ENCODE peak calls at places on chromosomes 16 and 17, in five cellular contexts. F is RPMI7951, H is NCI-H345, U is nucleus accumbens, A is EL. Y is an unnamed sample.

GRCh38 chr16:49698416-49698815 is 157.5 kb downstream of the ZNF423 start:
- DNase-seq in A (no peak), H (no peak), U (no peak), F (no peak), Y (no peak)

GRCh38 chr17:4950075-4950756 is 703 bp upstream of the ENO3 start:
- DNase-seq in H (peak), U (no peak), F (no peak), A (no peak), Y (no peak)

GRCh38 chr16:27287887-27288286 is 19.3 kb upstream of the NSMCE1 start:
- DNase-seq in F (no peak), H (no peak), A (no peak), U (no peak), Y (no peak)

GRCh38 chr17:17913695-17914332 is 58.4 kb downstream of the TOM1L2 start:
- DNase-seq in H (peak), U (peak), A (peak), F (peak), Y (peak)

GRCh38 chr17:70405492-70406220 is 236.3 kb downstream of the KCNJ2 start:
- DNase-seq in A (peak), U (no peak), F (peak), H (no peak), Y (peak)

GRCh38 chr17:57574040-57574513 is 171.0 kb downstream of the CCDC182 start:
- DNase-seq in U (peak), H (no peak), A (no peak), F (no peak), Y (no peak)

GRCh38 chr16:10335681-10336080 is 50.2 kb upstream of the ATF7IP2 start:
- DNase-seq in U (no peak), A (no peak), F (no peak), H (no peak), Y (no peak)

GRCh38 chr17:12667299-12667958 is 1.7 kb downstream of the MYOCD start:
- DNase-seq in U (no peak), H (peak), A (peak), F (peak), Y (peak)

GRCh38 chr17:43155666-43156065 is 15.3 kb upstream of the NBR1 start:
- DNase-seq in H (no peak), A (no peak), F (no peak), U (no peak), Y (no peak)

GRCh38 chr16:82655315-82655714 is 28.5 kb downstream of the CDH13 start:
- DNase-seq in U (no peak), H (no peak), F (peak), A (peak), Y (peak)

GRCh38 chr17:10447035-10447931 is 22.1 kb downstream of the MYH4 start:
- DNase-seq in H (no peak), U (no peak), F (no peak), A (no peak), Y (peak)

GRCh38 chr16:75703341-75703740 is 2.1 kb upstream of the DUXB start:
- DNase-seq in U (no peak), H (no peak), A (peak), F (peak), Y (peak)

GRCh38 chr17:32876414-32877163 is at the start of gene MYO1D:
- DNase-seq in F (peak), A (peak), U (no peak), H (peak), Y (peak)

GRCh38 chr16:67537270-67537635 is 8.6 kb downstream of the RIPOR1 start:
- DNase-seq in A (peak), H (peak), F (no peak), U (peak), Y (peak)

GRCh38 chr17:31853911-31854470 is 5.1 kb downstream of the COPRS start:
- DNase-seq in A (no peak), U (no peak), F (no peak), H (no peak), Y (no peak)

GRCh38 chr16:84891149-84891795 is 71.5 kb downstream of the CRISPLD2 start:
- DNase-seq in A (no peak), F (no peak), U (no peak), H (no peak), Y (no peak)

GRCh38 chr16:73196670-73197069 is 148.7 kb upstream of the ZFHX3 start:
- DNase-seq in U (peak), F (peak), A (peak), H (no peak), Y (peak)

GRCh38 chr17:8326591-8327583 is 12.8 kb upstream of the ODF4 start:
- DNase-seq in H (peak), F (peak), U (no peak), A (peak), Y (peak)

GRCh38 chr17:66620528-66620927 is 214.4 kb upstream of the CACNG5 start:
- DNase-seq in H (no peak), U (no peak), F (no peak), A (peak), Y (no peak)

GRCh38 chr17:44210342-44211192 is 8.9 kb downstream of the UBTF start:
- DNase-seq in U (peak), H (no peak), F (peak), A (peak), Y (peak)